ENCODE peak calls at places on chromosomes 1 and 21, in seven cellular contexts. Y is lower leg skin, G is tibial nerve, E is AG04449, R is progenitor cell of endocrine pancreas, F is adrenal gland, S is lower lobe of right lung. N is an unnamed sample.

GRCh38 chr1:65339866-65340483 is 30.6 kb downstream of the DNAJC6 start:
- DNase-seq in Y (no peak), G (no peak), E (no peak), R (no peak), F (no peak), S (no peak), N (no peak)

GRCh38 chr1:206714331-206715058 is 29.8 kb downstream of the MAPKAPK2 start:
- DNase-seq in Y (no peak), G (no peak), E (no peak), R (no peak), F (peak), S (no peak), N (no peak)

GRCh38 chr1:64631346-64632052 is 113.4 kb upstream of the RAVER2 start:
- DNase-seq in Y (no peak), G (no peak), E (no peak), R (no peak), F (no peak), S (no peak), N (no peak)

GRCh38 chr1:27963393-27963792 is 3.6 kb downstream of the XKR8 start:
- DNase-seq in Y (no peak), G (no peak), E (no peak), R (no peak), F (no peak), S (no peak), N (no peak)

GRCh38 chr1:219092206-219092605 is 81.5 kb upstream of the LYPLAL1 start:
- DNase-seq in Y (no peak), G (no peak), E (no peak), R (no peak), F (no peak), S (no peak), N (no peak)

GRCh38 chr1:244265507-244265906 is 186.2 kb downstream of the ADSS2 start:
- DNase-seq in Y (no peak), G (no peak), E (no peak), R (no peak), F (no peak), S (no peak), N (no peak)

GRCh38 chr1:119713039-119713537 is 1.4 kb downstream of the PHGDH start:
- DNase-seq in Y (no peak), G (no peak), E (no peak), R (no peak), F (no peak), S (no peak), N (no peak)

GRCh38 chr1:229438021-229438420 is 4.1 kb upstream of the ACTA1 start:
- DNase-seq in Y (no peak), G (no peak), E (no peak), R (no peak), F (no peak), S (no peak), N (no peak)

GRCh38 chr1:184972281-184973055 is 1.8 kb downstream of the NIBAN1 start:
- DNase-seq in Y (no peak), G (no peak), E (no peak), R (no peak), F (no peak), S (no peak), N (no peak)

GRCh38 chr1:15756143-15757015 is 2.2 kb upstream of the FBLIM1 start:
- DNase-seq in Y (no peak), G (no peak), E (no peak), R (no peak), F (no peak), S (no peak), N (no peak)

GRCh38 chr1:184836934-184837698 is 82.5 kb upstream of the EDEM3 start:
- DNase-seq in Y (no peak), G (no peak), E (no peak), R (no peak), F (peak), S (no peak), N (no peak)

GRCh38 chr1:165408518-165408917 is 36.4 kb downstream of the RXRG start:
- DNase-seq in Y (no peak), G (no peak), E (no peak), R (no peak), F (peak), S (no peak), N (no peak)

GRCh38 chr1:231844986-231845502 is 218.5 kb downstream of the DISC1 start:
- DNase-seq in Y (no peak), G (no peak), E (no peak), R (no peak), F (no peak), S (no peak), N (no peak)

GRCh38 chr1:205668951-205669340 is 11.4 kb downstream of the SLC45A3 start:
- DNase-seq in Y (no peak), G (no peak), E (no peak), R (no peak), F (no peak), S (no peak), N (no peak)

DNA sequence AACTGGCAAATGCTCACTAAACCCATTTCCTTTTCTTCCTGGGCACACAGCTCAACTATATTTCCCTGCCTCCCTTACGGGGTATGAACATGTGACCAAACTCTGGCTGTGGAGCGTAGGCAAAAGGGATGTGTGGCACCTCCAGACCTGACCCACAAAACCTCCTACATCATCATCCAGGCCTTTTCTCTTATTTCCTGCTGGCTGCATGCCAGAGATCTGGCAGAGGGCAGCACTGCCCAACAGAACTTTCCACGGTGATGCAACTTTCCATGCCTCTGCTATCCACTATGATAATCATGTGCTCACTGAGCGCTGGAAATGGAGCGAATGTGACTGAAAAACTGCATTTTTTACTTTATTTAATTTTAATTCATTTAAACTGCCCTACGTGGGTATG is 99.6 kb upstream of the CACNA1E start:
- DNase-seq in Y (no peak), G (no peak), E (no peak), R (no peak), F (no peak), S (no peak), N (peak)
- TF ChIP-seq CTCF in Y (no peak), G (no peak), E (no peak), R (no peak), F (no peak), S (no peak), N (no peak)

DNA sequence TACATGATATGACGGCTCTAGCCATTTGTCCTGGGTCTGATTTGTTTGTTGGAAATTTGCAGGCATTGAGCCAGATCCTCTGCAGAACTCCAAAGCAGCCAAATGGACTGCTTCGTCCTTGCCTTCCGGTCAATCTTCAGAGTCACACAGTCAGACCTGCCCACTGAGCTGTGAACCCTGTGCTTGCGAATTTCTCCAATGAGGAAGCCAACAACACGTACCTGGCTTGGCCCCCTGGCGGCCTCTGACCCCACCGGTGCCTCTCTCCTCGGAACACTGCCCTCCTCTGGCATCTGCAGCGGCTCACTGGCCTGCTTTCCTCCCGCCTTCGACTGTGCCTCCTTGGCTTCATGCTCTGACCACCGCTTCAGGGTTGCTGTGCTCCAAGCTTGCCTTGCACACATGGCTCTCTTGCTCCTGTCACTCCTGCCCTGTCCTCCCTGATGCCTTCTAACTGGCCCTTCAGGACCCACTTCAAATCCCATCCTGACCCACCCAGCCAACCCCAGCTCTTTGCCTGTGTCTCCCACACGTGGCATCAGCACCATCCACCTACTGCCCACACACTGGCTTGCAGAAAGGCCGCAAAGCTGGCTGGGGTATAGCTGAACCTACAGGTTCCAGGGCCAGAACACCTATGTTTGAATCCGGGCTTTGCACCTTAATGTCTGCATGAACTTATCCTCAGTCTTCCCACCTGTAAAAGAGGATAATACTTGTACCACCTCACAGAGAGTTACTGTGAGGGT is 128.2 kb downstream of the KCNN3 start:
- DNase-seq in Y (no peak), G (no peak), E (no peak), R (peak), F (no peak), S (no peak), N (no peak)
- TF ChIP-seq CTCF in Y (no peak), G (no peak), E (no peak), R (peak), F (no peak), S (no peak), N (no peak)

GRCh38 chr1:179288977-179289376 is 4.6 kb upstream of the SOAT1 start:
- DNase-seq in Y (no peak), G (no peak), E (no peak), R (no peak), F (no peak), S (no peak), N (no peak)

GRCh38 chr1:179296831-179297377 is 3.3 kb downstream of the SOAT1 start:
- DNase-seq in Y (no peak), G (no peak), E (no peak), R (no peak), F (no peak), S (no peak), N (no peak)

GRCh38 chr1:179296356-179296755 is 2.8 kb downstream of the SOAT1 start:
- DNase-seq in Y (no peak), G (no peak), E (no peak), R (no peak), F (no peak), S (no peak), N (no peak)

GRCh38 chr1:179295356-179295755 is 1.8 kb downstream of the SOAT1 start:
- DNase-seq in Y (no peak), G (no peak), E (no peak), R (no peak), F (no peak), S (no peak), N (no peak)

DNA sequence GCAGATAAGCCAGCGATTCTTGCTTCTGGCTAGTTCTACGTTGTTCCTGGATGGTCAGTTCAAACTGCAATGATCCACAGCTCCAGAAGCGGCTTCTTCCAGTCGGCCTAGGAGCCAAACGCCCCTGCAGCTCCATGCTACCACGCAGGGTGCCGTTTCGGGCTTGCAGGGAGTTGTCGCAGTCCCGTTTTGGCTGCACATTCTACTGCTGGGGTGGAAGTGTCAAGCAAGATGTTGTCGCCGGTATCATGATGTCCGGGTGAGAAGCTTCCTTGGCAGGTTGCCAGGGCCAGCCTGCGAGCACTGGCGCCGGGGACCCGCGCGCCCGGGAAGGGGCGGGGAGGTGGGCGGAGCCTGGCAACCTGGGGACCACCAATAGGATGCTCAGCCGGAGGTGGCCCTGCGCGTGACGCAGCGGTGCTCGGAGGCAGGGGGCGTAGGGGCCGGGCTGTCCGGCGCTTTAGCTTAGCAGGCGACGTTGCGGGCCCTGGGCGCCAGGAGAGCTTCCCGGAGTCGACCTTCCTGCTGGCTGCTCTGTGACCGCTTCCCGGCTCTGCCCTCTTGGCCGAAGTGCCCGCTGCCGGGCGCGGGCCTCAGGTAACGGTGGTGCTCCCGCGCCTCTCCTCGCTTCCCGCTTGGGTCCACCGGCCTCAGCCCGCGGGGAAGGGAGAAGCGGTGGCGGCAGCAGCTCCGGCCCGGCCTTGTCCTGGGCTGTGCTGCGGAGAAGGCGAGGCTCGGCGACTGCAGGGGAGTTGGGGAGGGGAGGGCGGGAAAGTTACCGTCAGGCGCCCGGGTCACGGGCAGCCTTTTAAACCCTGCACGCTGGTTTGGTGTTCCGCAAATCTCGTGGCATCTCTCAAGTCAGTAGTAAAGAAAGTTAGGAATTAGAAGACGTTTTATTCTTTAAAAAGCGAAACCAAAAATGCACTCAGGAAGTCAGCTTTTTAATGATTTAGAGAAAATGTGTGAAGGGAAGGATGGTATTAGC is at the start of gene SOAT1:
- DNase-seq in Y (peak), G (peak), E (peak), R (peak), F (peak), S (peak), N (peak)
- TF ChIP-seq CTCF in Y (no peak), G (no peak), E (peak), R (peak), F (no peak), S (peak), N (no peak)

GRCh38 chr1:56148466-56149193 is 430.7 kb downstream of the PLPP3 start:
- DNase-seq in Y (no peak), G (no peak), E (no peak), R (no peak), F (no peak), S (no peak), N (no peak)

GRCh38 chr1:56146449-56146848 is 432.9 kb downstream of the PLPP3 start:
- DNase-seq in Y (peak), G (no peak), E (peak), R (no peak), F (no peak), S (no peak), N (no peak)

GRCh38 chr1:56145524-56145923 is 433.8 kb downstream of the PLPP3 start:
- DNase-seq in Y (no peak), G (no peak), E (no peak), R (no peak), F (no peak), S (no peak), N (no peak)

GRCh38 chr1:56147459-56147858 is 431.9 kb downstream of the PLPP3 start:
- DNase-seq in Y (no peak), G (no peak), E (no peak), R (no peak), F (no peak), S (no peak), N (no peak)

GRCh38 chr1:56147020-56147419 is 432.3 kb downstream of the PLPP3 start:
- DNase-seq in Y (no peak), G (no peak), E (no peak), R (no peak), F (peak), S (no peak), N (no peak)
- TF ChIP-seq CTCF in Y (no peak), G (no peak), E (no peak), R (no peak), F (no peak), S (no peak), N (no peak)

GRCh38 chr21:45288441-45288841 is 746 bp upstream of the POFUT2 start:
- DNase-seq in Y (no peak), G (no peak), E (no peak), R (peak), F (peak), S (no peak), N (no peak)

GRCh38 chr21:45289134-45289533 is 1.4 kb upstream of the POFUT2 start:
- DNase-seq in Y (no peak), G (no peak), E (no peak), R (no peak), F (no peak), S (no peak), N (no peak)

GRCh38 chr21:45291613-45292398 is 4.1 kb upstream of the POFUT2 start:
- DNase-seq in Y (no peak), G (peak), E (no peak), R (peak), F (peak), S (peak), N (no peak)

GRCh38 chr21:45290948-45291612 is 3.4 kb upstream of the POFUT2 start:
- DNase-seq in Y (no peak), G (peak), E (no peak), R (peak), F (peak), S (peak), N (no peak)

DNA sequence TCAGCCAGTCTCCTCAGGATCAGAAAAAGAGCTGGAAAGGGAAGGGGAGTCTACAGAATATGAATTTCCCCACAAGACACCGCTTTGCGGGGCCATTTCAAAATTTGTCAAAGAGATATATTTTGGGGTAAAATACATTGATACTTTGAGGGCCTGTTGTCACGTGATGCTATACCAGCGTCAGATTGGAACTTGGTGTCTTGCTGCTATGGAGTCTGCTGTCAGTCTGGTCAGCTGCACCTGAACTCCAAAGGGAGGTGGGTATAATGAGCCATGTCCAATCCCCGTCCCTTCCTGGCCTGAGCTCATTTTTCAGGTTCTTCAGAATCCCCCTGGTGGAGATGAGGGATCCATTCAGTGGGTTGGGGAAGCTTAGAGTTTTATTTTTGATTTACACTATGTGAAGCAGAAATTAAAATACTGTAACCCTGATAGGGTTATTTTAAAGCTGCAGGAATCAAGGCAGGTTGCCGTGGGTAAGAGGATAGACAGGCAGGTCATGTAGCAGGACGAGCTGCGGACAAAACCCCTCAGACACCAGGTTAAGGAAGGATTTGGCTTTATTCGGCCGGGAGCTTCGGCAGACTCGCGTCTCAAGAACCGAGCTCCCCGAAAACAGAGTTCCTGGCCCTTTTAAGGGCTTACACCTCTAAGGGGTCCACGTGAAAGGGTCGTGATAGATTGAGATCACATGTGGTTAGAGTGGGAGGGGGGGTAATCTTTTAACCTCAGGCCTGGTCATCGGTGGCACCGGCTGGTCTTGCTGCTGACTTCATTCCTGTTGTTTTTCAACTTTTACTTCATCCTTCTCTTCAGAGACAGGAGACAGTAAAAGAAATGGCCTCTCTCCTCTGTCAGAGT is 2.2 kb upstream of the POFUT2 start:
- DNase-seq in Y (no peak), G (peak), E (no peak), R (peak), F (peak), S (peak), N (no peak)
- TF ChIP-seq CTCF in Y (no peak), G (no peak), E (peak), R (peak), F (no peak), S (no peak), N (no peak)

GRCh38 chr1:152348447-152348846 is 11.4 kb downstream of the FLG2 start:
- DNase-seq in Y (no peak), G (no peak), E (no peak), R (no peak), F (no peak), S (no peak), N (no peak)
- TF ChIP-seq CTCF in Y (no peak), G (no peak), E (no peak), R (no peak), F (no peak), S (no peak), N (no peak)

GRCh38 chr1:63497577-63497976 is 25.4 kb downstream of the ITGB3BP start:
- DNase-seq in Y (no peak), G (no peak), E (no peak), R (no peak), F (no peak), S (no peak), N (no peak)
- TF ChIP-seq CTCF in Y (no peak), G (no peak), E (no peak), R (no peak), F (no peak), S (no peak), N (no peak)

DNA sequence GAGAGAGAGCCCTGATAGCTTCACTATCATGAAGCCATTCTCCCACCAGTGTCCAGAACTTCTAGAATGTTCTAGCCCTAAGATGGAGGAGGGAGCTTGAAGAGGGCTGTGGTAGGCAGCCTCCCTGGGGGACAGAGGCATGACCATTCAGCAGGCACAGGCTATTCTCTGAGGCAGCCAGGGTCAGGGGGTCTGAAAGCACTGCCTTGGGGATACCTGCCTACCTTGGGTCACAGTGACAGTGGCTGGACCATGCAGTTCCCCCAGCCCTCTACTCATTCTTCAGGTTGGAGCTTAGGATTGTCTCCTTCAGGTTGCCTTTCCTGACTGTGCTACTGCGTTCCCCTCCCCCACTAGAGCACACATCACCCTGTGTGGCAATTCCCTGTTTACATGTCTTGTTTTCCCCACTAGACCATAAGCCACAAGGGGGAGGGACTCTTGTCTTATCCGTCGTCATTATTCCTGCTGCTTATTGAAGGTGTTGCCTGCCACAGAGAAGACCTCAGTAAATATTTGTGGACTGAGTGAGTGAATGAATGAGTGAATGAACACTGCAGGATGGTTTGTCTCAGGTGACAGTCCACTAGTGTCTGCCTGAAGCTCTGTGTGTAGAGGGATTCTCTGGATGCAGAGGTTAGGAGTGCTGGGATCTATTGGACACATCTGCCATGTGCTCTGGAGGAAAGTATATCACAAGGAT is 5.2 kb downstream of the ZDHHC18 start:
- DNase-seq in Y (no peak), G (no peak), E (no peak), R (no peak), F (no peak), S (no peak), N (no peak)
- TF ChIP-seq CTCF in Y (no peak), G (no peak), E (no peak), R (no peak), F (no peak), S (no peak), N (no peak)

GRCh38 chr1:58841455-58841854 is 57.6 kb upstream of the JUN start:
- DNase-seq in Y (no peak), G (no peak), E (no peak), R (no peak), F (peak), S (peak), N (no peak)
- TF ChIP-seq CTCF in Y (no peak), G (no peak), E (peak), R (peak), F (peak), S (peak), N (no peak)

N was measured in omental fat pad.